ENCODE peak calls at places on chromosomes 1 and 21, in four cellular contexts. One of them, this sample, is unnamed.

GRCh38 chr1:20495661-20496060 is 9.7 kb upstream of the CAMK2N1 start:
- DNase-seq in RWPE1: no peak
- DNase-seq in thyroid gland: no peak
- DNase-seq in progenitor cell of endocrine pancreas: no peak
- DNase-seq in this sample: no peak

GRCh38 chr21:36757246-36757645 is 58.3 kb downstream of the SIM2 start:
- DNase-seq in RWPE1: no peak
- DNase-seq in thyroid gland: no peak
- DNase-seq in progenitor cell of endocrine pancreas: no peak
- DNase-seq in this sample: no peak

GRCh38 chr1:159076753-159077656 is at the start of gene AIM2:
- DNase-seq in progenitor cell of endocrine pancreas: no peak
- DNase-seq in thyroid gland: no peak
- DNase-seq in RWPE1: no peak
- DNase-seq in this sample: no peak

GRCh38 chr1:232515706-232516105 is 114.2 kb downstream of the SIPA1L2 start:
- DNase-seq in thyroid gland: no peak
- DNase-seq in RWPE1: no peak
- DNase-seq in progenitor cell of endocrine pancreas: no peak
- DNase-seq in this sample: no peak

GRCh38 chr1:230091473-230092231 is 24.6 kb downstream of the GALNT2 start:
- DNase-seq in RWPE1: peak; percentile 56
- DNase-seq in progenitor cell of endocrine pancreas: no peak
- DNase-seq in thyroid gland: no peak
- DNase-seq in this sample: no peak

GRCh38 chr21:41973861-41974751 is 20.3 kb upstream of the C2CD2 start:
- DNase-seq in progenitor cell of endocrine pancreas: no peak
- DNase-seq in RWPE1: no peak
- DNase-seq in thyroid gland: no peak
- DNase-seq in this sample: no peak

GRCh38 chr1:104630567-104630966 is 880.9 kb downstream of the AMY1C start:
- DNase-seq in progenitor cell of endocrine pancreas: no peak
- DNase-seq in thyroid gland: no peak
- DNase-seq in RWPE1: no peak
- DNase-seq in this sample: no peak

GRCh38 chr1:21901986-21902377 is 35.1 kb downstream of the HSPG2 start:
- DNase-seq in thyroid gland: no peak
- DNase-seq in progenitor cell of endocrine pancreas: no peak
- DNase-seq in RWPE1: no peak
- DNase-seq in this sample: no peak

GRCh38 chr1:32907435-32907834 is 6.2 kb upstream of the TMEM54 start:
- DNase-seq in RWPE1: no peak
- DNase-seq in thyroid gland: peak; percentile 67
- DNase-seq in progenitor cell of endocrine pancreas: no peak
- DNase-seq in this sample: no peak

GRCh38 chr1:168958562-168959289 is 147.8 kb upstream of the ATP1B1 start:
- DNase-seq in RWPE1: no peak
- DNase-seq in progenitor cell of endocrine pancreas: no peak
- DNase-seq in thyroid gland: no peak
- DNase-seq in this sample: no peak

GRCh38 chr1:228378453-228379164 is 28.0 kb downstream of the TRIM11 start:
- DNase-seq in RWPE1: peak; percentile 38
- DNase-seq in thyroid gland: peak; percentile 87
- DNase-seq in progenitor cell of endocrine pancreas: peak; percentile 93
- DNase-seq in this sample: peak; percentile 93

GRCh38 chr21:36881223-36881622 is 85.2 kb downstream of the HLCS start:
- DNase-seq in progenitor cell of endocrine pancreas: no peak
- DNase-seq in thyroid gland: no peak
- DNase-seq in RWPE1: no peak
- DNase-seq in this sample: no peak

GRCh38 chr21:33259995-33260394 is 6.2 kb upstream of the IL10RB start:
- DNase-seq in thyroid gland: no peak
- DNase-seq in progenitor cell of endocrine pancreas: no peak
- DNase-seq in RWPE1: no peak
- DNase-seq in this sample: no peak

GRCh38 chr1:194150242-194150641 is 963.8 kb upstream of the B3GALT2 start:
- DNase-seq in progenitor cell of endocrine pancreas: no peak
- DNase-seq in thyroid gland: no peak
- DNase-seq in RWPE1: no peak
- DNase-seq in this sample: no peak

GRCh38 chr1:1262759-1263158 is 10.9 kb downstream of the UBE2J2 start:
- DNase-seq in thyroid gland: no peak
- DNase-seq in progenitor cell of endocrine pancreas: no peak
- DNase-seq in RWPE1: no peak
- DNase-seq in this sample: no peak

GRCh38 chr1:216617081-216617480 is 106.1 kb downstream of the ESRRG start:
- DNase-seq in progenitor cell of endocrine pancreas: no peak
- DNase-seq in thyroid gland: no peak
- DNase-seq in RWPE1: no peak
- DNase-seq in this sample: no peak

GRCh38 chr1:16613185-16614147 is at the start of gene NBPF1:
- DNase-seq in progenitor cell of endocrine pancreas: peak; percentile 100
- DNase-seq in RWPE1: peak; percentile 98
- DNase-seq in thyroid gland: peak; percentile 99
- DNase-seq in this sample: peak; percentile 100

GRCh38 chr1:228809621-228810313 is 74.5 kb downstream of the RHOU start:
- DNase-seq in RWPE1: no peak
- DNase-seq in progenitor cell of endocrine pancreas: no peak
- DNase-seq in thyroid gland: peak; percentile 30
- DNase-seq in this sample: no peak

GRCh38 chr1:40450491-40451237 is 388 bp downstream of the ZFP69B start:
- DNase-seq in progenitor cell of endocrine pancreas: no peak
- DNase-seq in RWPE1: peak; percentile 21
- DNase-seq in thyroid gland: peak; percentile 12
- DNase-seq in this sample: no peak

GRCh38 chr21:36320421-36321324 is 676 bp downstream of the MORC3 start:
- DNase-seq in RWPE1: peak; percentile 75
- DNase-seq in progenitor cell of endocrine pancreas: peak; percentile 56
- DNase-seq in thyroid gland: peak; percentile 73
- DNase-seq in this sample: peak; percentile 66

GRCh38 chr1:29412591-29412990 is 176.3 kb downstream of the PTPRU start:
- DNase-seq in progenitor cell of endocrine pancreas: no peak
- DNase-seq in RWPE1: no peak
- DNase-seq in thyroid gland: no peak
- DNase-seq in this sample: no peak

GRCh38 chr1:33244143-33244808 is 12.0 kb upstream of the ZNF362 start:
- DNase-seq in RWPE1: peak; percentile 58
- DNase-seq in progenitor cell of endocrine pancreas: no peak
- DNase-seq in thyroid gland: no peak
- DNase-seq in this sample: no peak

GRCh38 chr1:182555493-182555892 is 33.6 kb downstream of the RNASEL start:
- DNase-seq in RWPE1: no peak
- DNase-seq in thyroid gland: no peak
- DNase-seq in progenitor cell of endocrine pancreas: no peak
- DNase-seq in this sample: no peak

GRCh38 chr1:235442788-235443429 is 61.3 kb downstream of the B3GALNT2 start:
- DNase-seq in thyroid gland: no peak
- DNase-seq in progenitor cell of endocrine pancreas: no peak
- DNase-seq in RWPE1: peak; percentile 66
- DNase-seq in this sample: no peak